ENCODE peak calls at places on chromosomes 6 and 20, in ten cellular contexts. I is A673, E is heart left ventricle, P is left lung, O is kidney, L is chondrocyte, S is breast epithelium, C is IMR-90, W is neural progenitor cell, D is fibroblast of mammary gland. G is an unnamed sample.

GRCh38 chr6:76694779-76695178 is 622.3 kb upstream of the IMPG1 start:
- DNase-seq in I (no peak), E (no peak), P (no peak), O (no peak), L (no peak), S (no peak), C (no peak), W (no peak), D (no peak), G (no peak)

GRCh38 chr20:57795347-57795697 is 85.5 kb upstream of the PMEPA1 start:
- DNase-seq in I (no peak), E (no peak), P (no peak), O (no peak), L (no peak), S (no peak), C (peak), W (no peak), D (peak), G (no peak)

GRCh38 chr6:108083349-108083748 is 8.8 kb upstream of the OSTM1 start:
- DNase-seq in I (no peak), E (no peak), P (no peak), O (no peak), L (no peak), S (no peak), C (no peak), W (no peak), D (peak), G (no peak)

GRCh38 chr20:63850689-63851547 is 10.4 kb upstream of the ABHD16B start:
- DNase-seq in I (no peak), E (no peak), P (no peak), O (no peak), L (no peak), S (no peak), C (no peak), W (no peak), D (no peak), G (no peak)

GRCh38 chr20:50101900-50102299 is 11.1 kb downstream of the UBE2V1 start:
- DNase-seq in I (no peak), E (no peak), P (no peak), O (no peak), L (no peak), S (no peak), C (no peak), W (no peak), D (no peak), G (no peak)

GRCh38 chr6:25635886-25636317 is 16.1 kb upstream of the SCGN start:
- DNase-seq in I (no peak), E (no peak), P (no peak), O (no peak), L (no peak), S (no peak), C (no peak), W (peak), D (no peak), G (no peak)

GRCh38 chr6:11277275-11278206 is 45.1 kb upstream of the NEDD9 start:
- DNase-seq in I (peak), E (no peak), P (peak), O (no peak), L (no peak), S (peak), C (peak), W (peak), D (peak), G (no peak)

GRCh38 chr6:163427498-163428254 is 13.2 kb downstream of the QKI start:
- DNase-seq in I (peak), E (no peak), P (no peak), O (no peak), L (no peak), S (no peak), C (peak), W (peak), D (peak), G (no peak)

GRCh38 chr20:35283441-35284266 is 918 bp downstream of the EIF6 start:
- DNase-seq in I (no peak), E (no peak), P (no peak), O (no peak), L (no peak), S (no peak), C (no peak), W (no peak), D (no peak), G (no peak)

GRCh38 chr6:54907316-54907715 is 60.7 kb downstream of the FAM83B start:
- DNase-seq in I (no peak), E (no peak), P (no peak), O (no peak), L (no peak), S (no peak), C (no peak), W (no peak), D (no peak), G (no peak)

GRCh38 chr6:148682990-148683389 is 63.8 kb upstream of the UST start:
- DNase-seq in I (no peak), E (peak), P (no peak), O (no peak), L (no peak), S (no peak), C (no peak), W (no peak), D (no peak), G (peak)

GRCh38 chr20:9480066-9480465 is 34.3 kb upstream of the LAMP5 start:
- DNase-seq in I (peak), E (no peak), P (no peak), O (no peak), L (no peak), S (no peak), C (no peak), W (no peak), D (no peak), G (no peak)

GRCh38 chr6:100261486-100261885 is 203.2 kb downstream of the SIM1 start:
- DNase-seq in I (no peak), E (no peak), P (no peak), O (no peak), L (no peak), S (no peak), C (no peak), W (no peak), D (no peak), G (no peak)

GRCh38 chr6:100260584-100260983 is 204.1 kb downstream of the SIM1 start:
- DNase-seq in I (no peak), E (no peak), P (no peak), O (no peak), L (no peak), S (no peak), C (peak), W (no peak), D (peak), G (no peak)

GRCh38 chr6:100258752-100259151 is 206.0 kb downstream of the SIM1 start:
- DNase-seq in I (no peak), E (no peak), P (no peak), O (no peak), L (no peak), S (no peak), C (no peak), W (no peak), D (no peak), G (no peak)

GRCh38 chr6:100255701-100256100 is 209.0 kb downstream of the SIM1 start:
- DNase-seq in I (no peak), E (no peak), P (no peak), O (no peak), L (no peak), S (no peak), C (no peak), W (no peak), D (no peak), G (no peak)

DNA sequence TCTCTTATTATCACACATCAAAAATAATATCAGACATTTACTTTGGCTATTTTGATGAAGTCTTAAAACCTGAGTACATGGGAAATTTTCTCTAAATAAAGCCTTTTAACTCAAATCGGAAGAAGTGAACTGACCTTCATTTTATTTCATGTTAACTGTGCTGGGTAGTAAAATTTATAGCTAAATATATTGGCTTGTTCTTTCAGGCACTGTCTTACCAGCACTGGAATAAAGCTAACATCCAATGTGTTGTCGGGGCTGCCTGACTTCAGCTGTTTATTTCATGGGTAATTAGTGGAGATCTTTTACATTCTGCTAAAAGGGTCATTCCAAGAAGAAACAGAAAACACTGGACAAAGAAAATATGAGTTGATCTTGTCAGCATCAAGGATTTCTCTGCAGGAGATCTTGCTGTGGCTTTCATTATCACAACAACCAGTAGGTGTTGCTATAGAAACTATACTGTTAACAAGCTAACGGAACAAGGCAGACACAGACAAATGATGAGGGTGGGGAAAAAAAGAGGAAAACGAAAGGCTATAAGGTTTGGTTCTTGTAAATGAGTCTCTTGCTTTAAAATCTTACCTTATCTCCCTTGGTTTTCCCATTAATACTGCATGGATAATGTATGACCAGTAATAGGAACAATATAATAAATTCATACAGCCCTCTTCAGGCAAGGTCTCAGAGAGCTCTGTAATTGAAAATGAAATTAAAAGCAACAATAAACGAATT is 206.9 kb downstream of the SIM1 start:
- DNase-seq in I (peak), E (no peak), P (no peak), O (no peak), L (no peak), S (no peak), C (peak), W (peak), D (peak), G (no peak)
- TF ChIP-seq CTCF in I (peak), E (no peak), P (no peak), O (no peak), L (peak), S (no peak), C (peak), W (peak), D (peak), G (no peak)

GRCh38 chr6:127460465-127460864 is 1.3 kb upstream of the KIAA0408 start:
- DNase-seq in I (no peak), E (no peak), P (no peak), O (no peak), L (no peak), S (no peak), C (no peak), W (no peak), D (no peak), G (no peak)

GRCh38 chr6:127464881-127465459 is 5.8 kb upstream of the KIAA0408 start:
- DNase-seq in I (peak), E (peak), P (peak), O (no peak), L (no peak), S (no peak), C (peak), W (peak), D (peak), G (peak)

GRCh38 chr6:127464161-127464880 is 5.1 kb upstream of the KIAA0408 start:
- DNase-seq in I (no peak), E (no peak), P (no peak), O (no peak), L (no peak), S (no peak), C (peak), W (no peak), D (peak), G (no peak)

GRCh38 chr6:127463056-127463455 is 3.9 kb upstream of the KIAA0408 start:
- DNase-seq in I (no peak), E (no peak), P (no peak), O (no peak), L (no peak), S (no peak), C (peak), W (no peak), D (peak), G (no peak)

GRCh38 chr6:127462391-127462790 is 3.2 kb upstream of the KIAA0408 start:
- DNase-seq in I (no peak), E (no peak), P (no peak), O (no peak), L (no peak), S (no peak), C (peak), W (no peak), D (peak), G (no peak)
- TF ChIP-seq CTCF in I (no peak), E (no peak), P (no peak), O (no peak), L (peak), S (no peak), C (peak), W (no peak), D (no peak), G (no peak)

DNA sequence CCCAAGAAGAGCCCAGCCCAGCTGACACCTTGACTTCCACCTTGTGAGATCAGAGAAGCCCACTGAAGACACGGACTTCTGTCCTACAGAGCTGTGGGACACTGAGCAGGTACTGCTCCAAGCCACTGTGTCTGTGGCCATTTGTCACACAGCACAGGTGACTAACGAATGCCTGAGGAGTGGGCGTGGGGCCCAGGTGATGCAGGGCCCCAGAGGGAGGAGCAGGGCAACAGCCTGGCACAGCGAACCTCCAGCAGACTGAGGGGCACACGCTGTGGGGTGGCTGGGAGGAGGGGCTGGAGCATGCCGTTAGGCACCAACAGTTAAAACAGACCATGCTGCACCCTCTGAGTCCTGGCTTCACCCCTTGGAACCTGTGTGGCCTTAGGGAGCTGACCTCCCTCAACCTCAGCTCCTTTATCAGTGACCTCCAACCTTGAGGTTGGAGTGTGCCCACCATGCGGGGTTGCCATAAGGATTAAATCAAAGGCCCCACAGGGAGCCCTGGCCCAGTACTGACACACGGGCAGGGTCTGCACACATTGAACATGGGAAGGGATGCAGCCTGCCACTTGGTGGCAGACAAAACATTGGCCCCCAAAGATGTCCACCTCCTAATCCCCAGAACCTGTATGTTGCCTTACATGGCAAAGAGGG is 119.9 kb upstream of the CST7 start:
- DNase-seq in I (no peak), E (no peak), P (no peak), O (no peak), L (no peak), S (no peak), C (no peak), W (no peak), D (no peak), G (no peak)
- TF ChIP-seq CTCF in I (no peak), E (no peak), P (no peak), O (no peak), L (no peak), S (no peak), C (no peak), W (no peak), D (no peak), G (no peak)

GRCh38 chr6:138285800-138286199 is 67.5 kb upstream of the PBOV1 start:
- DNase-seq in I (no peak), E (no peak), P (no peak), O (no peak), L (no peak), S (no peak), C (no peak), W (peak), D (no peak), G (no peak)
- TF ChIP-seq CTCF in I (no peak), E (peak), P (no peak), O (no peak), L (no peak), S (no peak), C (no peak), W (peak), D (no peak), G (no peak)

GRCh38 chr6:13767121-13767794 is 47.1 kb downstream of the MCUR1 start:
- DNase-seq in I (peak), E (peak), P (peak), O (peak), L (no peak), S (no peak), C (peak), W (peak), D (peak), G (no peak)
- TF ChIP-seq CTCF in I (peak), E (peak), P (no peak), O (peak), L (peak), S (no peak), C (no peak), W (no peak), D (peak), G (no peak)